ENCODE peak calls at places on chromosomes 12 and 14, in four cellular contexts. One of them, this sample, is unnamed.

GRCh38 chr12:2856901-2857495 is at the start of gene TEX52:
- DNase-seq in substantia nigra: no peak
- DNase-seq in left ventricle myocardium inferior: no peak
- DNase-seq in hepatocyte: peak; percentile 57
- DNase-seq in this sample: no peak

GRCh38 chr14:51750542-51750941 is 98.8 kb downstream of the FRMD6 start:
- DNase-seq in hepatocyte: no peak
- DNase-seq in substantia nigra: no peak
- DNase-seq in left ventricle myocardium inferior: no peak
- DNase-seq in this sample: no peak

GRCh38 chr12:15001733-15002471 is 29.1 kb downstream of the PDE6H start:
- DNase-seq in substantia nigra: no peak
- DNase-seq in hepatocyte: peak; percentile 60
- DNase-seq in left ventricle myocardium inferior: peak; percentile 39
- DNase-seq in this sample: no peak

GRCh38 chr14:49512147-49512551 is 74.0 kb downstream of the RPS29 start:
- DNase-seq in substantia nigra: no peak
- DNase-seq in hepatocyte: no peak
- DNase-seq in left ventricle myocardium inferior: no peak
- DNase-seq in this sample: no peak

GRCh38 chr14:96125536-96125935 is 79.1 kb upstream of the BDKRB2 start:
- DNase-seq in left ventricle myocardium inferior: no peak
- DNase-seq in substantia nigra: no peak
- DNase-seq in hepatocyte: no peak
- DNase-seq in this sample: no peak

GRCh38 chr14:74572829-74573360 is 39.1 kb downstream of the LTBP2 start:
- DNase-seq in left ventricle myocardium inferior: no peak
- DNase-seq in hepatocyte: no peak
- DNase-seq in substantia nigra: no peak
- DNase-seq in this sample: no peak

GRCh38 chr12:26135571-26135970 is 10.7 kb upstream of the BHLHE41 start:
- DNase-seq in substantia nigra: no peak
- DNase-seq in hepatocyte: no peak
- DNase-seq in left ventricle myocardium inferior: no peak
- DNase-seq in this sample: no peak

GRCh38 chr12:114869091-114869834 is 185.3 kb upstream of the TBX3 start:
- DNase-seq in left ventricle myocardium inferior: no peak
- DNase-seq in substantia nigra: no peak
- DNase-seq in hepatocyte: peak; percentile 60
- DNase-seq in this sample: no peak

GRCh38 chr12:56257071-56257470 is 1.1 kb downstream of the ANKRD52 start:
- DNase-seq in substantia nigra: no peak
- DNase-seq in left ventricle myocardium inferior: no peak
- DNase-seq in hepatocyte: no peak
- DNase-seq in this sample: no peak

DNA sequence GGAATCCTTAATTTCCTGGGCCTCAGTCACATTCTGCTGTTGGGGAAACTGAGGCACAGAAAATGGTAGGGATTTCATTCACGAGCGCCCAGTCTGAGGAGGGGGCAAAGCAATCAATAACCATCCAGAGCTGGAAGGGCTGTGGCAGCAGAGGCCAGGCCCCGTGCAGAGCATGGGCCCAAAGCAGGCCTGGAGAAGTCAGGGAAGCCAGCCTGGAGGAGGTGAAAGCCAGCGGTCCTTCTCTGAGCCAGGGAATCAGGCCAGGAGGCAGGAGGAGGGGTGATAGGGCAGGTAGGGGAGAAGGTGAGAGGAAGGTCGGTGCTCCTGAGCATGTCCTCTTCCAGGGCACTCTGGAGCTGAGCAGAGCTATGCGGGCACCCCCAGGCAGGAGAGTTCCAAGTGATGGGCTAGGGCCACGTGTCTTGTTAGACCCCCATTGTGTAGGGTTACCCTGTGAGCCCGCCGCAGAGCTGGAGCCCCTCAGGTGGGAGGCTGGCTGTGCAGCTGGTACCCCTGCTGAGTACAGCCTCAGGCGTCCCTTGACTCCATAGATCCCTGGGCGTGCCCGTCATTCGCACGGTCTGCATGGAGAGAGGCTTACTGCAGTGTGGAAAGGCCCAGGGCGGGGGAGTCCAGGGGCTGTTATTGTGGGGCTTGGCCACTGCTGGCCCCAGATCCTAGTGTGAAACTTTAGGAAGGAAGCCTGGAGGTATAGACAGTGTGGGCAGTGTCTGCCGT is 4.8 kb downstream of the TNFAIP2 start:
- DNase-seq in substantia nigra: no peak
- DNase-seq in left ventricle myocardium inferior: no peak
- DNase-seq in hepatocyte: no peak
- DNase-seq in this sample: no peak
- H3K27ac ChIP-seq in substantia nigra: no peak overlapping the region
- H3K27ac ChIP-seq in left ventricle myocardium inferior: peak overlapping the region; percentile 8
- H3K27ac ChIP-seq in hepatocyte: no peak overlapping the region
- H3K27ac ChIP-seq in this sample: no peak overlapping the region

DNA sequence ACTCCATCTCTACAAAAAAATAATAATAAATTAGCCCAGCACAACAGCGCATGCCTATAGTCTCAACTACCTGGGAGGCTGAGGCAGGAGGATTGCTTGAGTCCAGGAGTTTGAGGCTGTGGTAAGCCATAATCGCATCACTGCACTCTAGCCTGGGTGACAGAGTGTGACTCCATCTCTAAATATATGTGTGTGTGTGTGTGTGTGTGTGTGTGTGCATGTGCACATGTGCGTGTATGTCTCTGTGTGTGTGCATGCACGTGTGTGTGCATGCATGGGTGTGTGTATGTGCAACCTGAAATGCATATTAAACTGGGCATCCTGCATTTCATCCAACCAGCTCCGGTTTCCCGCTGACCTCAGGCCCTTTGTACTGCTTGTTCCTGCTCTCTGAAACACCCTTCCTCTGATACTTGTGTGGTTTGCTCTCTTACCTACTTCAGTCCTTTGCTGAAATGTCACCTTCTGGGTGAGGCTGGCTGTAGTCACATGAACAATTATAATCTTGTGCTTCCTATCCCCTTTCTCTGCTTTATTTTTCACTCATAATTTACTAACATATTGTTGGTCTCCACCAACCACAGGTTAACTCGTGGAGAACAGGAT is 46.9 kb downstream of the PHLDA1 start:
- DNase-seq in hepatocyte: no peak
- DNase-seq in left ventricle myocardium inferior: no peak
- DNase-seq in substantia nigra: no peak
- DNase-seq in this sample: no peak
- H3K27ac ChIP-seq in hepatocyte: peak overlapping the region; percentile 52
- H3K27ac ChIP-seq in left ventricle myocardium inferior: no peak overlapping the region
- H3K27ac ChIP-seq in substantia nigra: no peak overlapping the region
- H3K27ac ChIP-seq in this sample: no peak overlapping the region

GRCh38 chr14:77104393-77104792 is 6.3 kb downstream of the CIPC start:
- DNase-seq in hepatocyte: no peak
- DNase-seq in substantia nigra: no peak
- DNase-seq in left ventricle myocardium inferior: no peak
- DNase-seq in this sample: no peak

GRCh38 chr14:77106666-77107065 is 8.6 kb downstream of the CIPC start:
- DNase-seq in left ventricle myocardium inferior: no peak
- DNase-seq in hepatocyte: no peak
- DNase-seq in substantia nigra: no peak
- DNase-seq in this sample: no peak

GRCh38 chr14:77103954-77104353 is 5.9 kb downstream of the CIPC start:
- DNase-seq in left ventricle myocardium inferior: no peak
- DNase-seq in hepatocyte: no peak
- DNase-seq in substantia nigra: no peak
- DNase-seq in this sample: no peak

GRCh38 chr14:77105118-77105517 is 7.1 kb downstream of the CIPC start:
- DNase-seq in hepatocyte: no peak
- DNase-seq in left ventricle myocardium inferior: no peak
- DNase-seq in substantia nigra: no peak
- DNase-seq in this sample: no peak

DNA sequence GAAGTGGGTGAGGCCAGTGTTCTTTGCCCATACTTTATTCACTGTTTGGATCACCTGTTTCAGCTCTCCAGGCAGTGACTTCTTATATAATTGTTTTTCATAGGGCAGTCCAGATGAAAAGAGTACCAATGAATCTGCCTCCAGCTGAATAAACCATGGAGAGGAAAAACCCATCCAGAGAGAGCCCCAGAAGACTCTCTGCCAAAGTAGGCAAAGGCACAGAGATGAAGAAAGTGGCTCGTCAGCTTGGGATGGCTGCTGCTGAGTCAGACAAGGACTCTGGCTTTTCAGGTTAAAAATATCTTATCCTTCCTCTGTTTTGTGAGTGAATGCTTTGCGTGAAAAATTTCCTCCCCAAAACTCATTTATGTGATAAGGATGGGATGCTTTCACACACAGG is 7.5 kb downstream of the CIPC start:
- DNase-seq in hepatocyte: no peak
- DNase-seq in substantia nigra: no peak
- DNase-seq in left ventricle myocardium inferior: no peak
- DNase-seq in this sample: no peak
- H3K27ac ChIP-seq in hepatocyte: no peak overlapping the region
- H3K27ac ChIP-seq in substantia nigra: peak overlapping the region; percentile 100
- H3K27ac ChIP-seq in left ventricle myocardium inferior: peak overlapping the region; percentile 98
- H3K27ac ChIP-seq in this sample: peak overlapping the region; percentile 95

GRCh38 chr12:75848533-75848932 is 183.0 kb downstream of the PHLDA1 start:
- DNase-seq in left ventricle myocardium inferior: no peak
- DNase-seq in substantia nigra: peak; percentile 36
- DNase-seq in hepatocyte: no peak
- DNase-seq in this sample: no peak
- H3K27ac ChIP-seq in left ventricle myocardium inferior: peak overlapping the region; percentile 57
- H3K27ac ChIP-seq in substantia nigra: no peak overlapping the region
- H3K27ac ChIP-seq in hepatocyte: no peak overlapping the region
- H3K27ac ChIP-seq in this sample: no peak overlapping the region

DNA sequence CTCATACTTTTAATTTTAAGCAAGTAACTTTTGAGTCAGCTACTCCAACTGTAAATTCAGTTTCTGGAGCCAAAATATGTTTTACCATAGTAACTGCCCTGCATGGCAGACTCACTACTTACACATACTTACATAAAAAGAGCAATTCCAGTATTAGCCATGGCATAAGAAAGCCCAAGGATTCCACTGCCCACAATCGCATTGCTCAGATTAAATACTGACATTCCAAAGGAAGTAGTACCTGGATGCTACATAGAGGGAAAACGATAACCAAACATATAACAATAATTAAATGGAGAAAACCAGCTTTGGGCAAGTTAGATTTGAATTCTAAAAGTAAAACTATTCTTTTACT is 2.2 kb downstream of the SLC38A2 start:
- DNase-seq in left ventricle myocardium inferior: no peak
- DNase-seq in substantia nigra: no peak
- DNase-seq in hepatocyte: no peak
- DNase-seq in this sample: no peak
- H3K27ac ChIP-seq in left ventricle myocardium inferior: peak overlapping the region; percentile 98
- H3K27ac ChIP-seq in substantia nigra: no peak overlapping the region
- H3K27ac ChIP-seq in hepatocyte: peak overlapping the region; percentile 99
- H3K27ac ChIP-seq in this sample: peak overlapping the region; percentile 14

GRCh38 chr12:121323908-121324307 is 27.4 kb upstream of the CAMKK2 start:
- DNase-seq in hepatocyte: no peak
- DNase-seq in left ventricle myocardium inferior: no peak
- DNase-seq in substantia nigra: no peak
- DNase-seq in this sample: no peak

GRCh38 chr12:121325922-121326396 is 26.3 kb downstream of the ANAPC5 start:
- DNase-seq in left ventricle myocardium inferior: no peak
- DNase-seq in substantia nigra: no peak
- DNase-seq in hepatocyte: no peak
- DNase-seq in this sample: no peak

GRCh38 chr12:121330195-121330594 is 22.0 kb downstream of the ANAPC5 start:
- DNase-seq in hepatocyte: no peak
- DNase-seq in substantia nigra: no peak
- DNase-seq in left ventricle myocardium inferior: no peak
- DNase-seq in this sample: no peak

GRCh38 chr12:121328620-121329019 is 23.6 kb downstream of the ANAPC5 start:
- DNase-seq in substantia nigra: no peak
- DNase-seq in left ventricle myocardium inferior: no peak
- DNase-seq in hepatocyte: no peak
- DNase-seq in this sample: no peak

GRCh38 chr12:121326996-121327674 is 25.1 kb downstream of the ANAPC5 start:
- DNase-seq in substantia nigra: peak; percentile 50
- DNase-seq in hepatocyte: no peak
- DNase-seq in left ventricle myocardium inferior: no peak
- DNase-seq in this sample: peak; percentile 57
- H3K27ac ChIP-seq in substantia nigra: peak overlapping the region; percentile 58
- H3K27ac ChIP-seq in hepatocyte: no peak overlapping the region
- H3K27ac ChIP-seq in left ventricle myocardium inferior: no peak overlapping the region
- H3K27ac ChIP-seq in this sample: peak overlapping the region; percentile 60

GRCh38 chr14:22491683-22492483 is 97.1 kb downstream of the DAD1 start:
- DNase-seq in substantia nigra: no peak
- DNase-seq in left ventricle myocardium inferior: no peak
- DNase-seq in hepatocyte: no peak
- DNase-seq in this sample: no peak
- H3K27ac ChIP-seq in substantia nigra: no peak overlapping the region
- H3K27ac ChIP-seq in left ventricle myocardium inferior: peak overlapping the region; percentile 78
- H3K27ac ChIP-seq in hepatocyte: no peak overlapping the region
- H3K27ac ChIP-seq in this sample: no peak overlapping the region

GRCh38 chr14:101817511-101818001 is 56.0 kb downstream of the PPP2R5C start:
- DNase-seq in substantia nigra: no peak
- DNase-seq in hepatocyte: no peak
- DNase-seq in left ventricle myocardium inferior: no peak
- DNase-seq in this sample: no peak

GRCh38 chr14:101813833-101814232 is 52.3 kb downstream of the PPP2R5C start:
- DNase-seq in hepatocyte: no peak
- DNase-seq in left ventricle myocardium inferior: no peak
- DNase-seq in substantia nigra: no peak
- DNase-seq in this sample: no peak

GRCh38 chr14:101814869-101815268 is 53.4 kb downstream of the PPP2R5C start:
- DNase-seq in substantia nigra: no peak
- DNase-seq in left ventricle myocardium inferior: no peak
- DNase-seq in hepatocyte: no peak
- DNase-seq in this sample: no peak

GRCh38 chr14:101813171-101813759 is 51.8 kb downstream of the PPP2R5C start:
- DNase-seq in substantia nigra: no peak
- DNase-seq in hepatocyte: no peak
- DNase-seq in left ventricle myocardium inferior: peak; percentile 70
- DNase-seq in this sample: no peak

GRCh38 chr14:101815994-101816393 is 54.5 kb downstream of the PPP2R5C start:
- DNase-seq in hepatocyte: no peak
- DNase-seq in left ventricle myocardium inferior: no peak
- DNase-seq in substantia nigra: no peak
- DNase-seq in this sample: no peak
- H3K27ac ChIP-seq in hepatocyte: no peak overlapping the region
- H3K27ac ChIP-seq in left ventricle myocardium inferior: peak overlapping the region; percentile 97
- H3K27ac ChIP-seq in substantia nigra: no peak overlapping the region
- H3K27ac ChIP-seq in this sample: no peak overlapping the region

DNA sequence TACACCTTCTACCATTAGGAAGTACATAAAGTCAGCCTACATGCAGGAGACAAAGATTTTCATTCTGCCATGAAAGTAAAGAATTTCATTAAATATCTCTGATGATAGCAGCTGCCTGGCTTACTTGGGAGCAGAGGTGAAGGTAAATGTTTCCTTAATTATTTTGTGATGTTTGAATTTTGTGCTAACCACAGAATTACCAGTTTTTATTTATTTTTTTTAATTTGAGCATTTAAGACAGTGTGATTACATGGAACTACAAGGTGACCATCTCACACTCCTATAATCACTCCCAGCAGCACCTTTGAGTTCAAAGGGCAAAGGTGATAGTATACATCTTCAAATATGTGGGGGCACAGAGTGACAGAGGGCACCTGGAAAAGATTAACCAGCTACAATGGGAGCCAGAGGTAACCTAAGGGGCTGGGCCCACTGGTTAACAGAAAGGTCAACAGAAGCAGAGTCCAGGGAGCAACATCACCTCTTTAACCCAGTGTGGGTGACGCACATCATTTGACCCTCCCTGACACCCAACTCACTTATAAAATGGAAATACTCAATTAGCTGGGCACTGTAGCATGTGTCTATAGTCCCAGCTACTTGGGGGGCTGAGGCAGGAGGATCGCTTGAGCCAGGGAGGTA is 65.0 kb downstream of the GCH1 start:
- DNase-seq in left ventricle myocardium inferior: no peak
- DNase-seq in hepatocyte: peak; percentile 45
- DNase-seq in substantia nigra: no peak
- DNase-seq in this sample: no peak
- H3K27ac ChIP-seq in left ventricle myocardium inferior: no peak overlapping the region
- H3K27ac ChIP-seq in hepatocyte: peak overlapping the region; percentile 59
- H3K27ac ChIP-seq in substantia nigra: no peak overlapping the region
- H3K27ac ChIP-seq in this sample: no peak overlapping the region

This sample was measured in caudate nucleus.